ENCODE peak calls at places on chromosomes 11 and 22, in ten cellular contexts. B is A673, A is mammary epithelial cell, W is GM23338, I is PC-9, X is Peyer's patch, L is MM.1S, D is brain microvascular endothelial cell, Y is heart right ventricle, V is upper lobe of left lung. U is an unnamed sample.
A peak's percentile ranks its signal among the peaks of the same experiment; 100 is the strongest.

GRCh38 chr11:93738647-93739081 is 2.6 kb downstream of the TAF1D start:
- DNase-seq in B (no peak), V (no peak), A (peak; percentile 41), L (no peak), W (no peak), Y (no peak), I (no peak), X (no peak), D (no peak), U (no peak)

GRCh38 chr11:134801526-134801925 is 389.5 kb upstream of the B3GAT1 start:
- DNase-seq in D (no peak), L (no peak), V (no peak), I (no peak), Y (no peak), X (no peak), A (no peak), B (no peak), W (peak; percentile 16), U (no peak)

GRCh38 chr11:111378773-111379499 is at the start of gene POU2AF1:
- DNase-seq in X (peak; percentile 92), W (peak; percentile 48), Y (no peak), A (peak; percentile 80), I (no peak), V (peak; percentile 88), D (no peak), L (peak; percentile 90), B (no peak), U (no peak)

GRCh38 chr11:116189378-116190170 is 583.2 kb downstream of the BUD13 start:
- DNase-seq in A (no peak), I (no peak), W (peak; percentile 68), B (no peak), X (no peak), D (no peak), L (no peak), Y (no peak), V (no peak), U (no peak)

GRCh38 chr22:37193629-37194191 is 5.7 kb upstream of the C1QTNF6 start:
- DNase-seq in I (no peak), D (no peak), B (peak; percentile 11), A (peak; percentile 52), X (peak; percentile 38), W (no peak), V (no peak), L (peak; percentile 90), Y (no peak), U (no peak)

GRCh38 chr11:37666960-37667359 is 1068.9 kb upstream of the RAG2 start:
- DNase-seq in Y (no peak), X (no peak), B (no peak), I (no peak), W (no peak), V (no peak), A (no peak), L (no peak), D (no peak), U (no peak)

GRCh38 chr11:16030664-16031063 is 325.7 kb downstream of the SOX6 start:
- DNase-seq in X (no peak), W (no peak), B (no peak), Y (no peak), V (no peak), L (peak; percentile 10), A (no peak), D (no peak), I (no peak), U (no peak)

GRCh38 chr11:115717215-115717584 is 213.0 kb upstream of the CADM1 start:
- DNase-seq in X (no peak), W (no peak), B (no peak), L (no peak), I (no peak), Y (no peak), D (no peak), V (peak; percentile 31), A (no peak), U (no peak)

GRCh38 chr11:58923300-58923788 is 15.9 kb upstream of the GLYATL1 start:
- DNase-seq in Y (no peak), L (peak; percentile 75), I (peak; percentile 42), B (peak; percentile 64), V (no peak), D (peak; percentile 18), X (no peak), W (peak; percentile 92), A (peak; percentile 86), U (peak; percentile 60)

GRCh38 chr22:41688365-41689211 is at the start of gene SNU13:
- DNase-seq in L (peak; percentile 98), X (peak; percentile 93), A (peak; percentile 89), I (peak; percentile 92), B (peak; percentile 97), D (peak; percentile 84), W (peak; percentile 95), Y (peak; percentile 92), V (peak; percentile 96), U (peak; percentile 65)
- TF ChIP-seq CTCF in L (no peak), X (no peak), A (no peak), I (no peak), B (no peak), D (peak; percentile 17), W (peak; percentile 1), Y (peak; percentile 19), V (peak; percentile 47), U (no peak)

GRCh38 chr11:1639102-1639620 is 9.6 kb downstream of the KRTAP5-5 start:
- DNase-seq in W (no peak), Y (peak; percentile 47), A (no peak), B (peak; percentile 13), V (no peak), X (no peak), I (no peak), L (no peak), D (no peak), U (no peak)

GRCh38 chr11:1636291-1636950 is 6.8 kb downstream of the KRTAP5-5 start:
- DNase-seq in I (no peak), D (no peak), B (no peak), X (no peak), Y (no peak), W (no peak), L (no peak), V (no peak), A (no peak), U (no peak)

GRCh38 chr11:1639666-1640065 is 10.1 kb downstream of the KRTAP5-5 start:
- DNase-seq in D (no peak), W (no peak), L (no peak), X (no peak), V (no peak), I (no peak), B (no peak), A (no peak), Y (no peak), U (no peak)

GRCh38 chr11:1637628-1638027 is 8.1 kb downstream of the KRTAP5-5 start:
- DNase-seq in L (no peak), X (no peak), Y (no peak), V (no peak), I (no peak), D (no peak), A (no peak), B (no peak), W (no peak), U (no peak)

GRCh38 chr11:1638344-1638743 is 8.8 kb downstream of the KRTAP5-5 start:
- DNase-seq in A (no peak), W (no peak), Y (no peak), D (no peak), X (no peak), V (no peak), L (no peak), B (no peak), I (no peak), U (no peak)
- H3K27me3 ChIP-seq in A (no peaks in the 10 kb centered on the region), W (no peaks in the 10 kb centered on the region), Y (no peaks in the 10 kb centered on the region), D (peaks cover 10% of the 10 kb centered on the region), X (no peaks in the 10 kb centered on the region), V (no peaks in the 10 kb centered on the region), L (peaks cover 94% of the 10 kb centered on the region), B (peaks cover 4% of the 10 kb centered on the region), I (peaks cover 59% of the 10 kb centered on the region), U (peaks cover 26% of the 10 kb centered on the region)

DNA sequence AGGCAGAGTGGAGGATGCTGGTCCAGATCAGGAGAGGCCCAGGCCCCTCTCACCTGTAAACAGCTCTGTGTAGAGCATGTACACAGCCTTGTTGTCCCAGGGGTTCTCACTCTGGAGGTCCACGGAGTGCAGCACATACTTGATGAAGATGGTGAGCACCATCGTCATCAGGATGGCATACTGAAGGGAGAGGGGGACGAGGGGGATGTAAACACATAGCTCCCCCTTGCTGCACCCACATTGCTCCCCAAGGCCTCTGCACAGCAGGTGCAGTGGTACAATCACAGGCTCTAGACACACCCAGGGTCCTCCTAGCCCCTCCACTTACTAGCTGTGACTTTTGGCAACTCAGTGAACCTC is 2.9 kb downstream of the SYVN1 start:
- DNase-seq in L (no peak), W (no peak), V (no peak), I (no peak), Y (no peak), B (no peak), D (no peak), A (no peak), X (no peak), U (no peak)
- H3K4me3 ChIP-seq in L (no peak overlapping the region), W (no peak overlapping the region), V (no peak overlapping the region), I (no peak overlapping the region), Y (no peak overlapping the region), B (no peak overlapping the region), D (no peak overlapping the region), A (no peak overlapping the region), X (no peak overlapping the region), U (no peak overlapping the region)

GRCh38 chr11:130390071-130390758 is 38.2 kb downstream of the ADAMTS8 start:
- DNase-seq in V (no peak), W (peak; percentile 55), B (peak; percentile 58), X (no peak), D (peak; percentile 71), I (peak; percentile 35), Y (no peak), A (peak; percentile 48), L (no peak), U (no peak)
- TF ChIP-seq CTCF in V (no peak), W (peak; percentile 85), B (peak; percentile 60), X (no peak), D (peak; percentile 73), I (peak; percentile 45), Y (peak; percentile 38), A (peak; percentile 71), L (no peak), U (peak; percentile 64)

DNA sequence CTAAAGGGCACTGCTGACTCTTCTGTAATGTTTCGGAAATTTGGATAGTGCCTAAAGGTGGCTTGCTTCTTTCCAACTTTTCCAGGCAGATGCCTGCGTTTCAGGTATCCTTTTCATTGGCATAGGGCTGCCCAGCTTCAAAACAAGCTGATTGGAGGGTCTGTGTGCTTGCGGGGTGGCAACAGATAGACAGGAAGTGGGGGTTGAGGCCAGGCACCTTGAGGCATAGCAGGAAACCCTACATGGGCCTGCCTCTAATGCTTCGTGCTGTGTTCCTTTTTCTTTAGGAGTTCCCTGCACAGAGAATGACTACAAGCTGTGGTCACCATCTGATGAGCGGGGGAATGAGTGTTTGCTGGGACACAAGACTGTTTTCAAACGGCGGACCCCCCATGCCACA is 92.2 kb upstream of the SORL1-AS1 start:
- DNase-seq in A (no peak), V (no peak), D (no peak), X (no peak), B (no peak), I (no peak), Y (no peak), W (no peak), L (no peak), U (no peak)
- H3K27me3 ChIP-seq in A (no peaks in the 10 kb centered on the region), V (no peaks in the 10 kb centered on the region), D (no peaks in the 10 kb centered on the region), X (no peaks in the 10 kb centered on the region), B (peaks cover 5% of the 10 kb centered on the region), I (peaks cover 51% of the 10 kb centered on the region), Y (no peaks in the 10 kb centered on the region), W (no peaks in the 10 kb centered on the region), L (no peaks in the 10 kb centered on the region), U (no peaks in the 10 kb centered on the region)

GRCh38 chr11:63909621-63910506 is 7.1 kb downstream of the RCOR2 start:
- DNase-seq in D (no peak), Y (no peak), L (no peak), X (no peak), V (peak; percentile 62), I (no peak), A (no peak), B (no peak), W (peak; percentile 69), U (no peak)
- H3K4me3 ChIP-seq in D (no peak overlapping the region), Y (no peak overlapping the region), L (no peak overlapping the region), X (no peak overlapping the region), V (no peak overlapping the region), I (no peak overlapping the region), A (no peak overlapping the region), B (no peak overlapping the region), W (peak overlapping the region; percentile 42), U (no peak overlapping the region)

U was measured in kidney epithelial cell.